ENCODE peak calls at places on chromosome 1, in seven cellular contexts. A is osteoblast, G is breast epithelium, P is BE2C, F is fibroblast of the aortic adventitia, H is fibroblast of pulmonary artery, Q is gastrocnemius medialis. J is an unnamed sample.

GRCh38 chr1:198806861-198807260 is 168.0 kb downstream of the PTPRC start:
- DNase-seq in A (no peak), G (no peak), P (no peak), F (no peak), H (no peak), Q (no peak), J (no peak)

GRCh38 chr1:6490181-6491075 is 1.0 kb downstream of the PLEKHG5 start:
- DNase-seq in A (peak; percentile 99), G (peak; percentile 75), P (peak; percentile 70), F (peak; percentile 69), H (peak; percentile 76), Q (no peak), J (no peak)

GRCh38 chr1:32496127-32496526 is 31.3 kb downstream of the ZBTB8B start:
- DNase-seq in A (peak; percentile 75), G (no peak), P (no peak), F (peak; percentile 82), H (peak; percentile 82), Q (peak; percentile 32), J (no peak)

GRCh38 chr1:78586572-78586971 is 33.7 kb upstream of the IFI44L start:
- DNase-seq in A (peak; percentile 39), G (no peak), P (no peak), F (peak; percentile 25), H (peak; percentile 14), Q (no peak), J (no peak)

GRCh38 chr1:31931241-31932225 is 6.6 kb downstream of the PTP4A2 start:
- DNase-seq in A (peak; percentile 66), G (no peak), P (no peak), F (peak; percentile 53), H (peak; percentile 64), Q (no peak), J (no peak)

GRCh38 chr1:223670458-223671159 is 5.1 kb upstream of the CAPN8 start:
- DNase-seq in A (peak; percentile 86), G (no peak), P (peak; percentile 37), F (peak; percentile 31), H (peak; percentile 30), Q (peak; percentile 25), J (no peak)

GRCh38 chr1:23792151-23792945 is 1.4 kb downstream of the LYPLA2 start:
- DNase-seq in A (peak; percentile 93), G (no peak), P (no peak), F (no peak), H (no peak), Q (no peak), J (no peak)

GRCh38 chr1:26335774-26336476 is 18.0 kb downstream of the CRYBG2 start:
- DNase-seq in A (peak; percentile 73), G (no peak), P (no peak), F (no peak), H (no peak), Q (no peak), J (no peak)

GRCh38 chr1:168266644-168267186 is 14.0 kb upstream of the TBX19 start:
- DNase-seq in A (no peak), G (no peak), P (peak; percentile 64), F (peak; percentile 67), H (peak; percentile 16), Q (no peak), J (no peak)

GRCh38 chr1:171212607-171213347 is 27.7 kb downstream of the FMO2 start:
- DNase-seq in A (no peak), G (no peak), P (no peak), F (no peak), H (no peak), Q (no peak), J (no peak)

GRCh38 chr1:171210355-171210754 is 25.3 kb downstream of the FMO2 start:
- DNase-seq in A (no peak), G (no peak), P (no peak), F (peak; percentile 63), H (peak; percentile 73), Q (no peak), J (no peak)

GRCh38 chr1:171218661-171219060 is 29.6 kb upstream of the FMO1 start:
- DNase-seq in A (no peak), G (no peak), P (no peak), F (no peak), H (peak; percentile 39), Q (no peak), J (no peak)

GRCh38 chr1:171217658-171218443 is 30.4 kb upstream of the FMO1 start:
- DNase-seq in A (no peak), G (no peak), P (no peak), F (no peak), H (no peak), Q (no peak), J (no peak)

DNA sequence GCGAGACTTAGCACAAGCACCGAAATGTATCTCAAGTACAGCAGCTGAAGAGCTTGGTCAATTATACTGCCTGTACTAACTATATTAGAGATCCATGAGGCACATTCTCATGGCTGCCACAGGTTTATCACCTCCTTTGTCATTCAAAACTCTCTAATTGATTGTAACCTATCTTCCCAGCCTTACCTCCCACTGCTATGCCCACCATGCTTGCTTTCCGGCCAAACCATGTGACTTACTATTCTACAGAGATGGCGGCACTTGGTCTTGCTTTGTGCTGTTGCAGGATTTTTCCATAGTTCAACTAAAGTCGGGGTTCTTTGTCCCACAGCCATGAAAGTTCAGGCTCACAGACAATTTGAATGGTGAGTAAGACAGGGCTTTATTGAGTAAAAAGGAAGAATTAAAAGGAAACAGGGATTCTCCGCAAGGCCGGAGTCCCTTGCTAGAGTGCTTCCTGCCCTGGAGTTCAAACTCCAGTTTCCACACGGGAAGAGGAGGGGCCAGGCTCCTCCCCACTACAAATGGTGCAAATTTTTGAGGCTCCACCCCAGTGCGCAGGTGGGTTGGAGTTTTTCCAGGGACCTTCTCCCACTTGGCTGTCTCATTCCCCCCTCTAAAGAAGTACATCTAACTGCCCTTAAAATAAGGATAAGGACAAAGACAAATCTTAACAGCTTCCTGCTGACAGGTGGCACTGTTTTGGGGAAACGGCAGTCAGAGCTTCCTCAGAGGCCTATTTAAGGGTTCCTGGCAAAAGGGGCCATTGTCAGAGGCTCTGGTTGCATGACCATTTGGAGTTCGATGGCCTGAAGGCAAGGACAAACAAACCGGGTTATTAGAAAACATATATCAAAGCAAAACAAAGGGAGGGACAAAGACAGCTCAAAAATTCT is 28.7 kb downstream of the FMO2 start:
- DNase-seq in A (no peak), G (no peak), P (no peak), F (no peak), H (no peak), Q (no peak), J (no peak)
- TF ChIP-seq CTCF in A (no peak), G (no peak), P (no peak), F (no peak), H (no peak), Q (no peak), J (no peak)

DNA sequence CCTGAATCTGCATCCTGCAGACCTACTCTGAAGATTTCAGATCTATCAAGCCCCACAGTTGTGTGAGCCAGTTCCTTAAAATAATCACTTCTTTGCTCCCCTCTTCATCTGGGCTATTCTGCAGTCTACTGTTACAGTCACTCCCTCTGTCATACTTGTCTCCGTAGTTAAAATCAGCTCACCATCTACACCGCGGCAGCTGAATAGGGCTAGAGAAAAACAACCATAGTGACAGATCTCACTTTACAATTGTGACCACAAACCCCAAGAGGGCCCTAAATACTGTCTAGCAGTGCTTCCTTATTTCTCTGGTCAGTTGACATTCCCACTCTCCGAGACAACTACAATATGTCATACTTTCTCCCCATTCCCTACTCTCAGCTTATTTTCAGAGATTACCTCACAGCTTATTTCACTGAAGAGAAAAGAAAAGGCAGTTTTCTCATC is 12.9 kb downstream of the DESI2 start:
- DNase-seq in A (no peak), G (no peak), P (no peak), F (no peak), H (no peak), Q (no peak), J (no peak)
- H3K4me3 ChIP-seq in A (no peak overlapping the region), G (no peak overlapping the region), P (no peak overlapping the region), F (no peak overlapping the region), H (no peak overlapping the region), Q (no peak overlapping the region), J (no peak overlapping the region)

DNA sequence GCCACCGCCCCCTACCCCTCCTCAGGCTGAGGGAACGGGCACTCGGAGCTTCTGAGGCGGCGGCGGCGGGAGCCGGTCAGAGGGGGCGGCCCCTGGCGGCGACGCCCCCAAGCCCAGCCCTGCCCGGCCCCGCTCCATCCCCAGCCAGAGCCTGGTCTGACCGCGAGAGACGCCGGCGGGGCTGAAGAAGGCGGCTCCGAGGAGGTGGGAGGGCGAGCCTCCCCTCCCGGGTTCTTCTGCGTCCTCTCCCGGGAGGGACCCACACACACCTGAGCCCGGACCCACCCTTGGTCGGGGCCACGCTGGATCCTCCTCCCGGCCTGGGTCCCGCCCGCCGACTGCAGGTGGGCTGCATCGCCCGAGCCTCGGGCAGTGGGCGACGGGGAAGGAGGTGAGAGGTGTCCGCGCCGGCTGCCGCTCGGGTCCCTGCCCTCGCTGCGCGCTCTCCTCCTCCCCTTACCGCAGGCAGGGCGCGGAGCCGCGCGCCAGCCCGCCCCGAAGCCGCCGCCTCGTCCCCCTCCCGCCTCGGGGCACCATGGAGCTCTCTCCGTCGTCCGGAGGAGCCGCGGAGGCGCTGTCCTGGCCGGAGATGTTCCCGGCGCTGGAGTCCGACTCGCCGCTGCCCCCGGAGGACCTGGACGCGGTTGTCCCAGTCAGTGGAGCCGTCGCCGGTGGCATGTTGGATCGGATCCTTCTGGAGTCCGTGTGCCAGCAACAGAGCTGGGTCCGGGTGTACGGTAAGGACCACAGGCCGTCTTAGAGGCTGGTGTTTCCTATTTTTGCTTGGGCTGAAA is at the start of gene RASAL2:
- DNase-seq in A (peak; percentile 94), G (peak; percentile 71), P (peak; percentile 58), F (peak; percentile 43), H (peak; percentile 60), Q (peak; percentile 54), J (no peak)
- TF ChIP-seq CTCF in A (peak; percentile 15), G (peak; percentile 10), P (no peak), F (peak; percentile 37), H (peak; percentile 19), Q (no peak), J (peak; percentile 3)

GRCh38 chr1:211605613-211606326 is 26.8 kb upstream of the SLC30A1 start:
- DNase-seq in A (no peak), G (no peak), P (no peak), F (no peak), H (no peak), Q (no peak), J (no peak)

GRCh38 chr1:211605034-211605433 is 26.1 kb upstream of the SLC30A1 start:
- DNase-seq in A (no peak), G (no peak), P (no peak), F (no peak), H (no peak), Q (no peak), J (no peak)

GRCh38 chr1:211606914-211607751 is 28.2 kb upstream of the SLC30A1 start:
- DNase-seq in A (no peak), G (no peak), P (no peak), F (no peak), H (peak; percentile 54), Q (no peak), J (peak; percentile 67)

GRCh38 chr1:211607752-211608478 is 29.0 kb upstream of the SLC30A1 start:
- DNase-seq in A (no peak), G (no peak), P (no peak), F (no peak), H (no peak), Q (no peak), J (no peak)

DNA sequence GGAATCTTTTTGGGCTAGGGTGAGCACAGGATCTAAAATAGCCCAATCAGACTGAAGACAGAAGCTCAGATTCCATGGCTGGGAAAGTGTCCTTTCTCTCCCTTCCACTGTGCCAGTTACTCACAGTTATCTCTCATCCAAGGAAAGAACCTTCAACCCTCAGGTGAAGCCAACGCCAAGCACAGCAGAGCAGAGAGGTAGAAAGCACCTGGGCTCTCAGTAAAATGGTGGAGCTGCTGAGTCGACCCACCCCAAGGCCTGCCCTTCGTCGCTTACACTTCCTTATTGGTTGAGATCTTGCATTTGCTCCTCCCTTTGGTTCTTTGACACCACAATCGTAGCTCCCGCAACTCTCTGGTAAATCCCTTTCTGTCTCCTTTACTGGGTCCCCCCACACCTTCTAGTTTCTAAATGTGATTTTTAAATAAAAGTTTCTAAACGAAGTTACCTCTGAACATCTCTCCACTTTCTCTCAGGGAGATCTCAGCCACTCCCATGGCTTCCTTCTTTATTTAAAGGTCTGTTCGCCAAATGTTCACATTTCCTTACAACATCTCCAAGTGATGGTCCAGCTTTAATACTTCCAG is 27.5 kb upstream of the SLC30A1 start:
- DNase-seq in A (no peak), G (no peak), P (no peak), F (no peak), H (no peak), Q (no peak), J (peak; percentile 36)
- H3K4me3 ChIP-seq in A (no peak overlapping the region), G (peak overlapping the region; percentile 3), P (no peak overlapping the region), F (no peak overlapping the region), H (no peak overlapping the region), Q (peak overlapping the region; percentile 5), J (peak overlapping the region; percentile 57)

J was measured in GM12864.